ENCODE peak calls at places on chromosomes 7 and 10, in five cellular contexts. G is DMS153; P is H9; W is effector memory CD8-positive, alpha-beta T cell; R is AG09309. B is an unnamed sample.

GRCh38 chr7:116305485-116306408 is 95.4 kb downstream of the TES start:
- DNase-seq in G (no peak), P (no peak), W (no peak), R (no peak), B (peak; percentile 57)

GRCh38 chr7:116298055-116298454 is 87.7 kb downstream of the TES start:
- DNase-seq in G (no peak), P (no peak), W (no peak), R (no peak), B (no peak)

GRCh38 chr10:1847361-1847760 is 110.0 kb upstream of the ADARB2 start:
- DNase-seq in G (no peak), P (no peak), W (no peak), R (no peak), B (no peak)

GRCh38 chr10:124545346-124545745 is 83.7 kb downstream of the LHPP start:
- DNase-seq in G (no peak), P (no peak), W (no peak), R (no peak), B (no peak)

GRCh38 chr10:13414137-13414536 is 66.0 kb upstream of the SEPHS1 start:
- DNase-seq in G (no peak), P (no peak), W (no peak), R (no peak), B (no peak)

GRCh38 chr7:15602236-15602635 is 40.4 kb upstream of the AGMO start:
- DNase-seq in G (no peak), P (no peak), W (no peak), R (no peak), B (no peak)

GRCh38 chr7:139698278-139698677 is 79.5 kb downstream of the HIPK2 start:
- DNase-seq in G (no peak), P (no peak), W (no peak), R (no peak), B (no peak)

GRCh38 chr10:5323446-5323845 is 41.3 kb upstream of the UCN3 start:
- DNase-seq in G (no peak), P (no peak), W (no peak), R (no peak), B (no peak)

GRCh38 chr7:95066736-95067530 is 159.5 kb downstream of the PPP1R9A start:
- DNase-seq in G (no peak), P (no peak), W (no peak), R (no peak), B (peak; percentile 63)

GRCh38 chr10:86856156-86856555 is 99.7 kb downstream of the BMPR1A start:
- DNase-seq in G (no peak), P (no peak), W (no peak), R (no peak), B (no peak)